ENCODE peak calls at places on chromosomes 6 and 20, in six cellular contexts. B is Caki2; A is hypothalamus; K is hepatic stellate cell; D is OCI-LY7; S is stimulated activated CD8-positive, alpha-beta memory T cell treated with anti-CD3 and anti-CD28 coated beads, Interleukin-15, amount 100 ng/mL, for 24 hours. P is an unnamed sample.

GRCh38 chr6:8237668-8238067 is 135.3 kb upstream of the EEF1E1 start:
- DNase-seq in B (no peak), A (no peak), K (no peak), D (no peak), S (no peak), P (no peak)

GRCh38 chr6:116476021-116476678 is 15.0 kb downstream of the CALHM6 start:
- DNase-seq in B (no peak), A (no peak), K (no peak), D (peak; percentile 53), S (no peak), P (no peak)

GRCh38 chr6:112620832-112621569 is 273.9 kb downstream of the RFPL4B start:
- DNase-seq in B (no peak), A (no peak), K (no peak), D (no peak), S (no peak), P (no peak)

GRCh38 chr6:17988422-17988944 is 1.0 kb upstream of the KIF13A start:
- DNase-seq in B (no peak), A (no peak), K (no peak), D (no peak), S (no peak), P (no peak)

GRCh38 chr6:84551797-84552196 is 212.6 kb downstream of the TBX18 start:
- DNase-seq in B (no peak), A (no peak), K (no peak), D (no peak), S (no peak), P (no peak)

GRCh38 chr20:63940071-63940471 is 16.1 kb downstream of the UCKL1 start:
- DNase-seq in B (no peak), A (no peak), K (no peak), D (no peak), S (no peak), P (no peak)

GRCh38 chr6:82144007-82144851 is 103.3 kb downstream of the IBTK start:
- DNase-seq in B (peak; percentile 98), A (peak; percentile 6), K (peak; percentile 66), D (no peak), S (no peak), P (no peak)

GRCh38 chr20:49983848-49984408 is 1.1 kb downstream of the SNAI1 start:
- DNase-seq in B (no peak), A (no peak), K (no peak), D (no peak), S (no peak), P (no peak)

GRCh38 chr6:161094904-161095440 is 103.4 kb downstream of the MAP3K4 start:
- DNase-seq in B (no peak), A (no peak), K (no peak), D (no peak), S (no peak), P (no peak)

GRCh38 chr20:62174021-62174804 is 8.6 kb upstream of the MTG2 start:
- DNase-seq in B (no peak), A (no peak), K (no peak), D (no peak), S (no peak), P (no peak)

GRCh38 chr6:37298958-37299357 is 41.0 kb upstream of the TMEM217 start:
- DNase-seq in B (no peak), A (no peak), K (no peak), D (no peak), S (no peak), P (no peak)

GRCh38 chr6:157556671-157557430 is 175.9 kb downstream of the ZDHHC14 start:
- DNase-seq in B (no peak), A (no peak), K (no peak), D (peak; percentile 75), S (no peak), P (no peak)

GRCh38 chr20:3247638-3248037 is 8.6 kb upstream of the SLC4A11 start:
- DNase-seq in B (no peak), A (no peak), K (no peak), D (no peak), S (no peak), P (no peak)

GRCh38 chr6:10322991-10323390 is 91.9 kb downstream of the TFAP2A start:
- DNase-seq in B (no peak), A (no peak), K (no peak), D (no peak), S (no peak), P (no peak)

GRCh38 chr6:102853249-102853955 is 1459.9 kb downstream of the GRIK2 start:
- DNase-seq in B (no peak), A (no peak), K (no peak), D (no peak), S (no peak), P (no peak)

GRCh38 chr6:71385111-71385822 is 96.7 kb downstream of the OGFRL1 start:
- DNase-seq in B (no peak), A (no peak), K (no peak), D (no peak), S (no peak), P (no peak)